ENCODE peak calls at places on chromosomes 2 and 18, in four cellular contexts. One of them, this sample, is unnamed.
A peak's percentile ranks its signal among the peaks of the same experiment; 100 is the strongest.

GRCh38 chr18:25467226-25468065 is 115.5 kb upstream of the ZNF521 start:
- DNase-seq in GM23248: peak; percentile 46
- DNase-seq in cardiac muscle cell: no peak
- DNase-seq in tibial nerve: no peak
- DNase-seq in this sample: no peak

GRCh38 chr2:586518-587370 is 90.5 kb downstream of the TMEM18 start:
- DNase-seq in GM23248: no peak
- DNase-seq in cardiac muscle cell: no peak
- DNase-seq in tibial nerve: no peak
- DNase-seq in this sample: no peak

GRCh38 chr2:85516649-85517389 is 22.1 kb upstream of the MAT2A start:
- DNase-seq in GM23248: no peak
- DNase-seq in cardiac muscle cell: no peak
- DNase-seq in tibial nerve: no peak
- DNase-seq in this sample: no peak

GRCh38 chr2:195304310-195304709 is 352.7 kb upstream of the SLC39A10 start:
- DNase-seq in GM23248: peak; percentile 7
- DNase-seq in cardiac muscle cell: peak; percentile 4
- DNase-seq in tibial nerve: no peak
- DNase-seq in this sample: no peak

GRCh38 chr18:42025974-42026625 is 71.1 kb downstream of the PIK3C3 start:
- DNase-seq in GM23248: no peak
- DNase-seq in cardiac muscle cell: no peak
- DNase-seq in tibial nerve: no peak
- DNase-seq in this sample: no peak

GRCh38 chr18:59123588-59124369 is 15.9 kb upstream of the SEC11C start:
- DNase-seq in GM23248: peak; percentile 94
- DNase-seq in cardiac muscle cell: peak; percentile 60
- DNase-seq in tibial nerve: no peak
- DNase-seq in this sample: no peak

GRCh38 chr2:136104977-136105376 is 13.0 kb downstream of the CXCR4 start:
- DNase-seq in GM23248: no peak
- DNase-seq in cardiac muscle cell: no peak
- DNase-seq in tibial nerve: no peak
- DNase-seq in this sample: no peak

GRCh38 chr18:9631814-9632496 is 17.6 kb upstream of the PPP4R1 start:
- DNase-seq in GM23248: peak; percentile 93
- DNase-seq in cardiac muscle cell: peak; percentile 82
- DNase-seq in tibial nerve: no peak
- DNase-seq in this sample: no peak

GRCh38 chr18:44474067-44474411 is 206.6 kb upstream of the SETBP1 start:
- DNase-seq in GM23248: no peak
- DNase-seq in cardiac muscle cell: no peak
- DNase-seq in tibial nerve: no peak
- DNase-seq in this sample: no peak

GRCh38 chr2:54522624-54523281 is 66.6 kb downstream of the SPTBN1 start:
- DNase-seq in GM23248: peak; percentile 59
- DNase-seq in cardiac muscle cell: peak; percentile 62
- DNase-seq in tibial nerve: no peak
- DNase-seq in this sample: peak; percentile 54

GRCh38 chr2:63984606-63985359 is 34.4 kb downstream of the VPS54 start:
- DNase-seq in GM23248: no peak
- DNase-seq in cardiac muscle cell: no peak
- DNase-seq in tibial nerve: no peak
- DNase-seq in this sample: no peak

GRCh38 chr2:7539077-7539476 is 621.9 kb downstream of the RNF144A start:
- DNase-seq in GM23248: no peak
- DNase-seq in cardiac muscle cell: no peak
- DNase-seq in tibial nerve: no peak
- DNase-seq in this sample: no peak

GRCh38 chr18:59927246-59927825 is 27.5 kb downstream of the PMAIP1 start:
- DNase-seq in GM23248: peak; percentile 25
- DNase-seq in cardiac muscle cell: peak; percentile 52
- DNase-seq in tibial nerve: no peak
- DNase-seq in this sample: no peak

GRCh38 chr2:204530464-204530805 is 14.8 kb upstream of the PARD3B start:
- DNase-seq in GM23248: no peak
- DNase-seq in cardiac muscle cell: no peak
- DNase-seq in tibial nerve: no peak
- DNase-seq in this sample: no peak

GRCh38 chr18:72700961-72701710 is 157.0 kb upstream of the CBLN2 start:
- DNase-seq in GM23248: peak; percentile 42
- DNase-seq in cardiac muscle cell: peak; percentile 7
- DNase-seq in tibial nerve: no peak
- DNase-seq in this sample: no peak

GRCh38 chr18:12422936-12423335 is 15.2 kb downstream of the PRELID3A start:
- DNase-seq in GM23248: no peak
- DNase-seq in cardiac muscle cell: no peak
- DNase-seq in tibial nerve: no peak
- DNase-seq in this sample: no peak

GRCh38 chr18:9658111-9658641 is 43.8 kb upstream of the PPP4R1 start:
- DNase-seq in GM23248: no peak
- DNase-seq in cardiac muscle cell: no peak
- DNase-seq in tibial nerve: no peak
- DNase-seq in this sample: no peak

GRCh38 chr18:27226556-27227075 is 41.5 kb upstream of the CHST9 start:
- DNase-seq in GM23248: no peak
- DNase-seq in cardiac muscle cell: no peak
- DNase-seq in tibial nerve: no peak
- DNase-seq in this sample: no peak

GRCh38 chr2:25241452-25241851 is 73.1 kb upstream of the POMC start:
- DNase-seq in GM23248: no peak
- DNase-seq in cardiac muscle cell: no peak
- DNase-seq in tibial nerve: no peak
- DNase-seq in this sample: no peak

GRCh38 chr2:9244985-9245544 is 38.5 kb downstream of the ASAP2 start:
- DNase-seq in GM23248: no peak
- DNase-seq in cardiac muscle cell: no peak
- DNase-seq in tibial nerve: no peak
- DNase-seq in this sample: no peak

GRCh38 chr18:21315741-21316187 is 73.7 kb downstream of the GREB1L start:
- DNase-seq in GM23248: no peak
- DNase-seq in cardiac muscle cell: no peak
- DNase-seq in tibial nerve: no peak
- DNase-seq in this sample: no peak

DNA sequence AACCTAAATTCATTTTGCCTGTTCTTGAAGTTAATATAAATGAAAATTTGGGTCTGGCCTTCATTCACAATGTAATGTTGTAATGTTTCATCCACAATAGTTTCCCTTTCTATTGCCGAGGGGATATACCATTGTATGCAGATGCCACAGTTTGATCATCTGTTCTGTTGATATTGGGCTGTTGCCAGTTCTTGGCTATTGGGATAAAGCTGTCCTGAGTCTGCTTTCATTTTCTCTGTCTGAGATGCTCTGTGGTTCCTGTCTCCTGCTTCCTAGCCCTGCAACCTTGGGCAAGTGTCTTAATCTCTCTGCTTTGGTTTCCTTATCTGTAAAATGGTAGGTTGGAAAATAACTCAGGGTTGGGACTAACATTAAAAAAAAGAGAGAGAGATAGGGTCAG is 25.2 kb downstream of the B3GNT2 start:
- DNase-seq in GM23248: peak; percentile 18
- DNase-seq in cardiac muscle cell: peak; percentile 70
- DNase-seq in tibial nerve: no peak
- DNase-seq in this sample: no peak
- H3K9me3 ChIP-seq in GM23248: no peaks in the 10 kb centered on the region
- H3K9me3 ChIP-seq in cardiac muscle cell: no peaks in the 10 kb centered on the region
- H3K9me3 ChIP-seq in tibial nerve: no peaks in the 10 kb centered on the region
- H3K9me3 ChIP-seq in this sample: no peaks in the 10 kb centered on the region

GRCh38 chr2:164910091-164910899 is 45.0 kb downstream of the SLC38A11 start:
- DNase-seq in GM23248: no peak
- DNase-seq in cardiac muscle cell: no peak
- DNase-seq in tibial nerve: no peak
- DNase-seq in this sample: no peak
- H3K9me3 ChIP-seq in GM23248: no peaks in the 10 kb centered on the region
- H3K9me3 ChIP-seq in cardiac muscle cell: no peaks in the 10 kb centered on the region
- H3K9me3 ChIP-seq in tibial nerve: no peaks in the 10 kb centered on the region
- H3K9me3 ChIP-seq in this sample: no peaks in the 10 kb centered on the region

DNA sequence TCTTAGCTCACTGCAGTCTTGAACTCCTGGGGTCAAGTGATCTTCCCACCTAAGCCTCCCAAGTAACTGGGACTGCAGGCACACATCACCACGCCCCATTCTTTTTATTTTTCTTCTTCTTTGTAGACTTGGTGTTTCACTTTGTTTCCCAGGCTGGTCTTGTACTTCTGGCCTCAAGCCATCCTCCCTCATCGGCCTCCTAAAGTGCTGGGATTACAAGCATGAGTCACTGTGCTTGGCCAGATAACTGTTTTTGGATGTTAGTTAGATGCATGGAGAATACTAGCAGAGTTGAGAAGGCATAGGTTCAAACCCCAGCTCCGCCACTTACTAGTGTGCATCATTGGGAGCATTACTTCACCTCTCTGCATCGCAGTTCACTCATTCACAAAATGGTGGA is 88.3 kb downstream of the TXNL1 start:
- DNase-seq in GM23248: peak; percentile 23
- DNase-seq in cardiac muscle cell: peak; percentile 45
- DNase-seq in tibial nerve: no peak
- DNase-seq in this sample: no peak
- H3K9me3 ChIP-seq in GM23248: no peaks in the 10 kb centered on the region
- H3K9me3 ChIP-seq in cardiac muscle cell: no peaks in the 10 kb centered on the region
- H3K9me3 ChIP-seq in tibial nerve: no peaks in the 10 kb centered on the region
- H3K9me3 ChIP-seq in this sample: no peaks in the 10 kb centered on the region

GRCh38 chr2:98886066-98886554 is 49.9 kb downstream of the CRACDL start:
- DNase-seq in GM23248: no peak
- DNase-seq in cardiac muscle cell: no peak
- DNase-seq in tibial nerve: no peak
- DNase-seq in this sample: no peak
- H3K9me3 ChIP-seq in GM23248: no peaks in the 10 kb centered on the region
- H3K9me3 ChIP-seq in cardiac muscle cell: no peaks in the 10 kb centered on the region
- H3K9me3 ChIP-seq in tibial nerve: peaks cover 8% of the 10 kb centered on the region
- H3K9me3 ChIP-seq in this sample: peaks cover 6% of the 10 kb centered on the region

GRCh38 chr2:102798181-102798580 is 36.4 kb downstream of the TMEM182 start:
- DNase-seq in GM23248: no peak
- DNase-seq in cardiac muscle cell: no peak
- DNase-seq in tibial nerve: no peak
- DNase-seq in this sample: no peak

GRCh38 chr2:102803897-102804217 is 42.0 kb downstream of the TMEM182 start:
- DNase-seq in GM23248: no peak
- DNase-seq in cardiac muscle cell: no peak
- DNase-seq in tibial nerve: no peak
- DNase-seq in this sample: no peak

GRCh38 chr2:102801098-102801718 is 39.4 kb downstream of the TMEM182 start:
- DNase-seq in GM23248: no peak
- DNase-seq in cardiac muscle cell: peak; percentile 43
- DNase-seq in tibial nerve: no peak
- DNase-seq in this sample: no peak

GRCh38 chr2:102803041-102803896 is 41.4 kb downstream of the TMEM182 start:
- DNase-seq in GM23248: no peak
- DNase-seq in cardiac muscle cell: no peak
- DNase-seq in tibial nerve: no peak
- DNase-seq in this sample: no peak

GRCh38 chr2:102801858-102802699 is 40.2 kb downstream of the TMEM182 start:
- DNase-seq in GM23248: no peak
- DNase-seq in cardiac muscle cell: no peak
- DNase-seq in tibial nerve: no peak
- DNase-seq in this sample: no peak
- H3K9me3 ChIP-seq in GM23248: no peaks in the 10 kb centered on the region
- H3K9me3 ChIP-seq in cardiac muscle cell: no peaks in the 10 kb centered on the region
- H3K9me3 ChIP-seq in tibial nerve: no peaks in the 10 kb centered on the region
- H3K9me3 ChIP-seq in this sample: no peaks in the 10 kb centered on the region

DNA sequence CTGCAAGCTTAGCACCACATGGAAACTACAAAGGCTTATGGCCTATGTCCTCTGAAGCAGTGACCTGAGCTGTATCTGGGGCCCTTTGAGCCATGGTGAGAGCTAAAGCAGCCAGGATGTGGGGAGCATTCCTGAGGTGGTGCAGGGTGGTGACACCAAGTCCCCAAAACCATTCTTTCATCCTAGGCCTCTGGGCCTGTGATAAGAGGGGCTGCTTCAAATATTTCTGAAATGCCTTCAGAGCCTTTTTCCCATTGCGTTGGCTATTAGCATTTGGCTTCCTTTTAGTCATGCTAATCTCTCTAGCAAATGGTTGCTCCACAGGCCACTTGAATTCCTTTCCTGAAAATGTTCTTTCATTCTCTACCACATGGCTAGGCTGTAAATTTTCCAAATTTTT is 13.4 kb downstream of the CCDC150 start:
- DNase-seq in GM23248: no peak
- DNase-seq in cardiac muscle cell: no peak
- DNase-seq in tibial nerve: no peak
- DNase-seq in this sample: no peak
- H3K9me3 ChIP-seq in GM23248: no peaks in the 10 kb centered on the region
- H3K9me3 ChIP-seq in cardiac muscle cell: no peaks in the 10 kb centered on the region
- H3K9me3 ChIP-seq in tibial nerve: no peaks in the 10 kb centered on the region
- H3K9me3 ChIP-seq in this sample: peaks cover 4% of the 10 kb centered on the region

DNA sequence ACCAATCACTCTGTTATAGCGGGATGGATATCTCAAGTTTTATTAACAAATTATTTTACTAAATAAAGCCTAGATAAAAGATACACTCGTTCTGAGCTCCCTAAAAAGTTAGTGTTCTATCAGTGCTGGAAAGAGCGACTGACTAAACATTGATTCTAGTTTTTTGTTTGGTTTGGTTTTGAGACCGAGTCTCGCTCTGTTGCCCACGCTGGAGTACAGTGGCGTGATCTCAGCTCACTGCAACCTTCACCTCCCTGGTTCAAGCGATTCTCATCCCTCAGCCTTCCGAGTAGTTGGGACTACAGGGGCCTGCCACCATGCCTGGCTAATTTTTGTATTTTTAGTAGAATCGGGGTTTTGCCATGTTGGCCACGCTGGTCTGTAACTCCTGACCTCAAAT is 73.8 kb upstream of the CDCA7 start:
- DNase-seq in GM23248: no peak
- DNase-seq in cardiac muscle cell: no peak
- DNase-seq in tibial nerve: no peak
- DNase-seq in this sample: no peak
- H3K9me3 ChIP-seq in GM23248: no peaks in the 10 kb centered on the region
- H3K9me3 ChIP-seq in cardiac muscle cell: no peaks in the 10 kb centered on the region
- H3K9me3 ChIP-seq in tibial nerve: no peaks in the 10 kb centered on the region
- H3K9me3 ChIP-seq in this sample: no peaks in the 10 kb centered on the region

DNA sequence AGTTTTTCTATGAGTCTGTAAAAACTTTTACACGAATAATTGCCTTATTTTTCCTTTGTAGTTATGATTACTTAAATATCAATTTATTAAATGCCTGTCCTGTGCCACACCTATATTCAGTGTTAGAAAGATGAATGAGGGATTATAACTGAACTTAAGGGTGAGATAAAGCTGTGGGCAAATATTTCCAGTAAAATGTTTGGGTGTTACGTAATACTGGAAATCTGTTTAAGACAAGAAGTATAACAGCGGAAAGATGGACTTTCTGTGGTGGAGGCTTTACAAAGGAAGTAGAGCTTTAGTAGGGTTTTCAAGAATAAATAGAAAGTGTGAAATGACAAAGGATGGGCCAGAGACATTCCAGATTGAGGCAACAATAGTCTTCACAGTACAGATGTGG is 926.9 kb downstream of the DPP10 start:
- DNase-seq in GM23248: no peak
- DNase-seq in cardiac muscle cell: peak; percentile 3
- DNase-seq in tibial nerve: no peak
- DNase-seq in this sample: no peak
- H3K9me3 ChIP-seq in GM23248: peaks cover 5% of the 10 kb centered on the region
- H3K9me3 ChIP-seq in cardiac muscle cell: no peaks in the 10 kb centered on the region
- H3K9me3 ChIP-seq in tibial nerve: no peaks in the 10 kb centered on the region
- H3K9me3 ChIP-seq in this sample: peaks cover 5% of the 10 kb centered on the region

DNA sequence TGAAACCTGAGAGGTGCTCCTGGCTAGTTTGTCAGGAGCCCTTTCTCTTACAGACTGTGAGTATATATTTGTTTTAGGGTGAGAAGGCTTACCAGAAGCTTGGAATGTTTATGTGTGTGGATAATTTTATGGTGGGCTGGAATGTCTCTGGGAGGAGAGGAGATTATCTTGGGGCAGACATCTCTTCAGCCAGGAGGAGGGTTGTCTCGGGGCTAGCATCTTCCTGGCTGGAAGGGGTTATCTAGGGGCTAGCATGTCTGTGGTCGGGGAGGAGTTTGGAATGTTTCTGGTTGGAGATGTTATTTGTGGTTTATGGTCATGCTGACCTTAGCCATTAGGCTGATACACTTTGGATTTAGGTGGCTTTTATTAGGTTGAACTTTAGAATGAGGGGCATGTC is 1049.0 kb downstream of the DPP10 start:
- DNase-seq in GM23248: no peak
- DNase-seq in cardiac muscle cell: no peak
- DNase-seq in tibial nerve: no peak
- DNase-seq in this sample: no peak
- H3K9me3 ChIP-seq in GM23248: no peaks in the 10 kb centered on the region
- H3K9me3 ChIP-seq in cardiac muscle cell: no peaks in the 10 kb centered on the region
- H3K9me3 ChIP-seq in tibial nerve: no peaks in the 10 kb centered on the region
- H3K9me3 ChIP-seq in this sample: no peaks in the 10 kb centered on the region